ENCODE peak calls at places on chromosomes 11 and 22, in eight cellular contexts. O, A, Y, T, D, K, X and N are unnamed samples.

GRCh38 chr11:75554258-75555022 is 7.6 kb upstream of the SERPINH1 start:
- DNase-seq in O (no peak), A (no peak), Y (peak; percentile 97), T (no peak), D (peak; percentile 100), K (peak; percentile 95), X (no peak), N (no peak)

GRCh38 chr11:65556470-65557279 is 1.5 kb downstream of the LTBP3 start:
- DNase-seq in O (peak; percentile 44), A (no peak), Y (no peak), T (no peak), D (no peak), K (no peak), X (peak; percentile 1), N (no peak)

GRCh38 chr22:41589260-41589600 is 410 bp downstream of the PMM1 start:
- DNase-seq in O (no peak), A (no peak), Y (peak; percentile 60), T (no peak), D (no peak), K (no peak), X (no peak), N (no peak)

GRCh38 chr22:44242946-44243724 is 62.4 kb downstream of the PARVG start:
- DNase-seq in O (no peak), A (no peak), Y (no peak), T (no peak), D (no peak), K (no peak), X (no peak), N (no peak)

GRCh38 chr11:27795955-27796861 is 96.0 kb upstream of the BDNF start:
- DNase-seq in O (no peak), A (no peak), Y (peak; percentile 82), T (peak; percentile 69), D (peak; percentile 9), K (no peak), X (no peak), N (peak; percentile 3)

GRCh38 chr11:27497284-27497866 is 9.2 kb downstream of the LIN7C start:
- DNase-seq in O (peak; percentile 62), A (no peak), Y (no peak), T (peak; percentile 38), D (peak; percentile 27), K (peak; percentile 19), X (no peak), N (peak; percentile 45)

GRCh38 chr11:10778217-10778970 is 27.3 kb downstream of the CTR9 start:
- DNase-seq in O (no peak), A (no peak), Y (peak; percentile 61), T (no peak), D (peak; percentile 95), K (peak; percentile 88), X (no peak), N (no peak)

GRCh38 chr22:48630444-48630777 is 1197.3 kb downstream of the BRD1 start:
- DNase-seq in O (no peak), A (no peak), Y (no peak), T (no peak), D (no peak), K (no peak), X (no peak), N (no peak)

GRCh38 chr22:25062378-25063095 is 110.0 kb downstream of the KIAA1671 start:
- DNase-seq in O (no peak), A (no peak), Y (no peak), T (no peak), D (no peak), K (no peak), X (peak; percentile 76), N (no peak)

GRCh38 chr11:12674936-12675696 is 895 bp downstream of the TEAD1 start:
- DNase-seq in O (no peak), A (no peak), Y (peak; percentile 32), T (no peak), D (no peak), K (no peak), X (no peak), N (no peak)

GRCh38 chr22:47061226-47061625 is 298.8 kb downstream of the TBC1D22A start:
- DNase-seq in O (no peak), A (no peak), Y (no peak), T (no peak), D (no peak), K (no peak), X (no peak), N (no peak)

GRCh38 chr11:130144721-130145327 is 14.8 kb upstream of the ST14 start:
- DNase-seq in O (no peak), A (no peak), Y (no peak), T (peak; percentile 13), D (peak; percentile 20), K (no peak), X (no peak), N (no peak)

GRCh38 chr11:28621648-28622215 is 513.5 kb downstream of the METTL15 start:
- DNase-seq in O (no peak), A (no peak), Y (no peak), T (no peak), D (peak; percentile 29), K (peak; percentile 9), X (no peak), N (no peak)

GRCh38 chr11:65915821-65916251 is 3.0 kb downstream of the C11orf68 start:
- DNase-seq in O (peak; percentile 99), A (peak; percentile 98), Y (peak; percentile 89), T (peak; percentile 92), D (peak; percentile 99), K (peak; percentile 99), X (no peak), N (peak; percentile 95)

GRCh38 chr11:116563028-116563712 is 209.6 kb downstream of the BUD13 start:
- DNase-seq in O (peak; percentile 44), A (peak; percentile 20), Y (no peak), T (peak; percentile 1), D (peak; percentile 21), K (peak; percentile 49), X (no peak), N (peak; percentile 5)

GRCh38 chr11:132715041-132715440 is 817.3 kb downstream of the OPCML start:
- DNase-seq in O (no peak), A (no peak), Y (no peak), T (no peak), D (peak; percentile 42), K (peak; percentile 63), X (no peak), N (no peak)

GRCh38 chr11:72471005-72471898 is 36.9 kb upstream of the CLPB start:
- DNase-seq in O (peak; percentile 84), A (peak; percentile 66), Y (peak; percentile 86), T (peak; percentile 57), D (peak; percentile 62), K (peak; percentile 60), X (peak; percentile 33), N (peak; percentile 60)

GRCh38 chr22:35631597-35631996 is 14.5 kb upstream of the MB start:
- DNase-seq in O (peak; percentile 34), A (peak; percentile 40), Y (peak; percentile 50), T (peak; percentile 52), D (no peak), K (no peak), X (no peak), N (peak; percentile 47)